ENCODE peak calls at places on chromosome 12, in five cellular contexts. E is stimulated activated CD8-positive, alpha-beta memory T cell treated with anti-CD3 and anti-CD28 coated beads, Interleukin-7, amount 100 ng/mL, for 1 hour; R is KBM-7; B is NCI-H510A; L is effector memory CD4-positive, alpha-beta T cell. K is an unnamed sample.

GRCh38 chr12:71626768-71627167 is 36.9 kb downstream of the ZFC3H1 start:
- DNase-seq in E (no peak), R (no peak), B (no peak), L (no peak), K (no peak)

GRCh38 chr12:126963825-126964224 is 1303.1 kb upstream of the TMEM132C start:
- DNase-seq in E (no peak), R (no peak), B (no peak), L (no peak), K (no peak)

GRCh38 chr12:49917126-49917787 is 13.6 kb upstream of the FAIM2 start:
- DNase-seq in E (no peak), R (no peak), B (no peak), L (no peak), K (no peak)

GRCh38 chr12:53867216-53868012 is 71.2 kb upstream of the HOXC13 start:
- DNase-seq in E (no peak), R (no peak), B (no peak), L (no peak), K (no peak)

GRCh38 chr12:10771132-10771733 is 31.2 kb downstream of the TAS2R7 start:
- DNase-seq in E (no peak), R (peak), B (no peak), L (no peak), K (no peak)

GRCh38 chr12:62414180-62414579 is 52.4 kb upstream of the MON2 start:
- DNase-seq in E (no peak), R (no peak), B (no peak), L (no peak), K (no peak)

GRCh38 chr12:55742719-55743130 is at the start of gene GDF11:
- DNase-seq in E (peak), R (peak), B (peak), L (peak), K (peak)

GRCh38 chr12:82958966-82959365 is 272.3 kb downstream of the TMTC2 start:
- DNase-seq in E (no peak), R (no peak), B (no peak), L (no peak), K (no peak)

GRCh38 chr12:78483767-78484315 is 380.7 kb upstream of the SYT1 start:
- DNase-seq in E (no peak), R (no peak), B (peak), L (no peak), K (no peak)

GRCh38 chr12:56682323-56682722 is 5.8 kb downstream of the PTGES3 start:
- DNase-seq in E (no peak), R (no peak), B (no peak), L (no peak), K (no peak)

GRCh38 chr12:40693503-40693863 is 1.2 kb downstream of the CNTN1 start:
- DNase-seq in E (no peak), R (no peak), B (no peak), L (no peak), K (no peak)

GRCh38 chr12:79706156-79706555 is 15.4 kb upstream of the PAWR start:
- DNase-seq in E (no peak), R (no peak), B (no peak), L (no peak), K (no peak)

GRCh38 chr12:48189331-48190125 is 6.1 kb downstream of the CCDC184 start:
- DNase-seq in E (peak), R (peak), B (peak), L (peak), K (peak)

GRCh38 chr12:52249041-52249461 is 16.0 kb downstream of the KRT7 start:
- DNase-seq in E (no peak), R (no peak), B (no peak), L (no peak), K (no peak)

GRCh38 chr12:8950287-8950574 is 786 bp upstream of the M6PR start:
- DNase-seq in E (no peak), R (no peak), B (no peak), L (no peak), K (no peak)

GRCh38 chr12:131351319-131352028 is 359.4 kb upstream of the SFSWAP start:
- DNase-seq in E (no peak), R (peak), B (no peak), L (no peak), K (no peak)

GRCh38 chr12:94134226-94134795 is 14.1 kb upstream of the PLXNC1 start:
- DNase-seq in E (no peak), R (peak), B (no peak), L (no peak), K (peak)

GRCh38 chr12:71967176-71967575 is 28.5 kb downstream of the TPH2 start:
- DNase-seq in E (no peak), R (no peak), B (no peak), L (no peak), K (no peak)

GRCh38 chr12:128823216-128823915 is 392 bp downstream of the SLC15A4 start:
- DNase-seq in E (no peak), R (peak), B (peak), L (peak), K (no peak)

K was measured in NCI-H1048.